ENCODE peak calls at places on chromosomes 7 and 10, in seven cellular contexts. K is transverse colon, D is psoas muscle, T is cardiac muscle cell, F is PC-3, O is HFF-Myc, C is AG09309. G is an unnamed sample.

GRCh38 chr7:36838616-36839015 is 114.3 kb upstream of the AOAH start:
- DNase-seq in K (no peak), D (no peak), T (peak; percentile 16), F (no peak), O (no peak), C (no peak), G (no peak)

GRCh38 chr7:38681882-38682281 is 50.7 kb upstream of the AMPH start:
- DNase-seq in K (no peak), D (no peak), T (no peak), F (no peak), O (no peak), C (no peak), G (no peak)

GRCh38 chr10:94307046-94307615 is 55.6 kb downstream of the NOC3L start:
- DNase-seq in K (no peak), D (no peak), T (no peak), F (no peak), O (no peak), C (no peak), G (no peak)

GRCh38 chr10:89549510-89549909 is 14.1 kb upstream of the SLC16A12 start:
- DNase-seq in K (no peak), D (no peak), T (no peak), F (peak; percentile 81), O (no peak), C (no peak), G (no peak)

GRCh38 chr7:100705341-100705752 is 574 bp upstream of the POP7 start:
- DNase-seq in K (peak; percentile 81), D (peak; percentile 88), T (peak; percentile 87), F (peak; percentile 68), O (no peak), C (no peak), G (no peak)

GRCh38 chr10:129090618-129091366 is 376.2 kb upstream of the MGMT start:
- DNase-seq in K (no peak), D (no peak), T (no peak), F (no peak), O (no peak), C (no peak), G (no peak)

GRCh38 chr10:90871279-90871760 is 454 bp upstream of the RPP30 start:
- DNase-seq in K (peak; percentile 21), D (no peak), T (peak; percentile 78), F (no peak), O (no peak), C (no peak), G (no peak)

GRCh38 chr10:69474688-69475432 is 23.6 kb downstream of the TSPAN15 start:
- DNase-seq in K (no peak), D (peak; percentile 64), T (no peak), F (peak; percentile 97), O (peak; percentile 61), C (peak; percentile 72), G (peak; percentile 90)

GRCh38 chr10:31822150-31822549 is 106.5 kb downstream of the ARHGAP12 start:
- DNase-seq in K (no peak), D (no peak), T (no peak), F (no peak), O (no peak), C (no peak), G (no peak)

GRCh38 chr10:125836746-125837145 is 13.4 kb downstream of the BCCIP start:
- DNase-seq in K (no peak), D (no peak), T (no peak), F (peak; percentile 31), O (no peak), C (no peak), G (no peak)

GRCh38 chr10:100562806-100563293 is 27.1 kb downstream of the HIF1AN start:
- DNase-seq in K (no peak), D (no peak), T (peak; percentile 49), F (no peak), O (no peak), C (no peak), G (no peak)

GRCh38 chr7:11256501-11256900 is 282.8 kb downstream of the PHF14 start:
- DNase-seq in K (no peak), D (no peak), T (no peak), F (no peak), O (no peak), C (no peak), G (no peak)

GRCh38 chr7:45573636-45574470 is at the start of gene ADCY1:
- DNase-seq in K (no peak), D (no peak), T (peak; percentile 63), F (no peak), O (no peak), C (no peak), G (no peak)

GRCh38 chr7:127904706-127905056 is 126.6 kb downstream of the LRRC4 start:
- DNase-seq in K (no peak), D (no peak), T (no peak), F (no peak), O (no peak), C (no peak), G (no peak)

GRCh38 chr10:109967739-109968088 is 40.1 kb upstream of the ADD3 start:
- DNase-seq in K (no peak), D (no peak), T (no peak), F (no peak), O (no peak), C (no peak), G (no peak)

GRCh38 chr7:84535584-84536255 is 341.1 kb upstream of the SEMA3A start:
- DNase-seq in K (no peak), D (no peak), T (no peak), F (no peak), O (no peak), C (no peak), G (no peak)

GRCh38 chr7:33108591-33108930 is 643 bp downstream of the RP9 start:
- DNase-seq in K (peak; percentile 13), D (no peak), T (no peak), F (no peak), O (no peak), C (no peak), G (no peak)
- TF ChIP-seq CTCF in K (no peak), D (no peak), T (peak; percentile 18), F (no peak), O (no peak), C (peak; percentile 8), G (peak; percentile 16)

DNA sequence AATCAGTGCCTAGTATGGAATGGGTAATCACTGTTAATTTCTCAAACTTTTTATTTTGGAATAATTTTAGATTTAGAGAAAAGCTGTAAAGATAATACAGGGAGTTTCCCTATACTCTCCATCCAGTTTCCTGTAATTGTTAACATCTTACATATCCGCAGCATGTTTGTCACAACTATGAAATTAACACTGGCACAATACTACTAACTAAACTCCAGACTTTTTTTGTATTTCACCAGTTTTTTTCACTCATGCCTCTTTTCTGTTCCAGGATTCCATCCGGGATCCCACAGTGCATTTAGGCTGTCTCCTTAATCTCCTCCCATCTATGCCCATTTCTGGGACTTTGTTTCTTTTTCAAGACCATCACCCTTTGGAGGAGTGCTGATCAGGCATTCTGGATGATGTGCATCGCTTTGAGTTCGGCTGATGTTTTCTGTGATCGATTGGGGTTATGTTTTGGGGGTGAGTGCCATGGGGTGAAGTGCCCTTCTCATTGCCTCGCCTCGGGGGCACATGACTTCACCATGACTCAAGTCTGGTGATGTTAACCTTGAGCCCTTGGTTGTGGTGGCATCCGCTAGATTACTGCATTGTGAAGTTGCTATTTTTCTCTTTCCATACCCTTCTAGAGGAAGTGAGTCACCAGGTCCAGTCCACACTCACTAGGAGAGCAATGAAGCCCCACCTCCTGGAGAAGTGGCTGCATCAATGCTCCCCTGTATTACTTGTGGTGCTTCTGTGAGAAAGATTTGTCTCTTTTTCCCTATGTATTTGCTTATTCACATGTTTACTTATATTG is 43.9 kb upstream of the GRB10 start:
- DNase-seq in K (no peak), D (no peak), T (no peak), F (peak; percentile 96), O (peak; percentile 72), C (peak; percentile 41), G (peak; percentile 70)
- TF ChIP-seq CTCF in K (no peak), D (no peak), T (peak; percentile 13), F (no peak), O (peak; percentile 10), C (no peak), G (peak; percentile 31)

GRCh38 chr10:83806716-83807115 is 332.6 kb upstream of the GHITM start:
- DNase-seq in K (no peak), D (no peak), T (no peak), F (no peak), O (no peak), C (no peak), G (no peak)

DNA sequence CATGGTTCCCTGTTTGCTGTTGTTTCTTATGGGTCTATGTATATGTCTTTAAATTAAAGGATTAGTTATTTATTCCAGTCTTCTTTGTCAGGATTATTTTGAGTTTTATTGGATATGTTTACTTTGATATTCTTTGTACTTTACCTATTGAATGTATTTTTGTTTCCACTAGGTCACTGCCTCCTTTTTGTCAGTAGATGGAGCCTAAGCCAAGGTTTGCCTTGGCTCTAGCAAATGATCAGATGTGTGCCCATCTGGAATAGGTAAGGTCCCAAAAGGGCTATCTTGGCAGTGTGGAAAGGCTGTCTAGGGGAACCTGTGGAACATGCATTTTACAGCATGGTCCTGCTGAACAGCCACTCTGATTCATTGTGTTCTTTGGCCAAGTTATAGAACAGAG is 337.3 kb upstream of the GHITM start:
- DNase-seq in K (no peak), D (no peak), T (no peak), F (no peak), O (no peak), C (no peak), G (no peak)
- TF ChIP-seq CTCF in K (no peak), D (no peak), T (no peak), F (no peak), O (no peak), C (no peak), G (peak; percentile 8)

GRCh38 chr10:48614481-48615383 is 9.9 kb upstream of the ARHGAP22 start:
- DNase-seq in K (no peak), D (no peak), T (no peak), F (peak; percentile 50), O (no peak), C (peak; percentile 58), G (no peak)
- TF ChIP-seq CTCF in K (peak; percentile 25), D (no peak), T (peak; percentile 50), F (peak; percentile 75), O (peak; percentile 34), C (no peak), G (peak; percentile 46)

GRCh38 chr10:123429631-123430257 is 236.4 kb upstream of the GPR26 start:
- DNase-seq in K (no peak), D (no peak), T (no peak), F (no peak), O (no peak), C (peak; percentile 2), G (peak; percentile 4)
- TF ChIP-seq CTCF in K (no peak), D (no peak), T (no peak), F (no peak), O (no peak), C (no peak), G (peak; percentile 38)

GRCh38 chr7:78441737-78442136 is 643.2 kb downstream of the PHTF2 start:
- DNase-seq in K (no peak), D (no peak), T (no peak), F (no peak), O (no peak), C (no peak), G (no peak)
- TF ChIP-seq CTCF in K (no peak), D (no peak), T (no peak), F (no peak), O (no peak), C (no peak), G (no peak)